ENCODE peak calls at places on chromosomes 6 and 20, in eight cellular contexts. A is esophagus muscularis mucosa; G is adrenal gland; E is fibroblast of lung; F is CD4-positive, alpha-beta memory T cell; K is uterus; B is breast epithelium; W is PC-3. I is an unnamed sample.

GRCh38 chr6:161319231-161319630 is 45.4 kb upstream of the AGPAT4 start:
- DNase-seq in A (no peak), G (no peak), E (no peak), F (no peak), K (no peak), B (no peak), W (no peak), I (no peak)

GRCh38 chr6:31419842-31420241 is 16.4 kb downstream of the MICA start:
- DNase-seq in A (peak; percentile 77), G (no peak), E (no peak), F (no peak), K (no peak), B (no peak), W (peak; percentile 22), I (no peak)

GRCh38 chr6:43883698-43884659 is 114.0 kb downstream of the VEGFA start:
- DNase-seq in A (no peak), G (no peak), E (no peak), F (no peak), K (no peak), B (peak; percentile 36), W (no peak), I (no peak)

GRCh38 chr6:195861-196360 is 96.4 kb upstream of the DUSP22 start:
- DNase-seq in A (no peak), G (peak; percentile 49), E (peak; percentile 23), F (peak; percentile 38), K (peak; percentile 53), B (no peak), W (no peak), I (no peak)

GRCh38 chr6:4008324-4009047 is 70.5 kb downstream of the FAM217A start:
- DNase-seq in A (no peak), G (no peak), E (peak; percentile 83), F (peak; percentile 57), K (no peak), B (no peak), W (peak; percentile 79), I (peak; percentile 53)

GRCh38 chr6:168873266-168873665 is 380.4 kb downstream of the THBS2 start:
- DNase-seq in A (no peak), G (no peak), E (no peak), F (no peak), K (no peak), B (no peak), W (no peak), I (no peak)

GRCh38 chr20:17725094-17725835 is 25.5 kb downstream of the BANF2 start:
- DNase-seq in A (no peak), G (no peak), E (peak; percentile 13), F (no peak), K (no peak), B (no peak), W (no peak), I (no peak)

GRCh38 chr6:75815756-75816155 is 66.7 kb downstream of the MYO6 start:
- DNase-seq in A (no peak), G (no peak), E (no peak), F (no peak), K (no peak), B (no peak), W (no peak), I (no peak)

GRCh38 chr6:34152042-34152524 is 6.2 kb upstream of the GRM4 start:
- DNase-seq in A (no peak), G (no peak), E (no peak), F (no peak), K (no peak), B (no peak), W (no peak), I (no peak)

GRCh38 chr6:170209354-170210025 is 81.4 kb downstream of the DLL1 start:
- DNase-seq in A (peak; percentile 82), G (no peak), E (no peak), F (no peak), K (peak; percentile 7), B (no peak), W (no peak), I (peak; percentile 36)

GRCh38 chr6:52423448-52423847 is 3.3 kb downstream of the EFHC1 start:
- DNase-seq in A (no peak), G (no peak), E (no peak), F (no peak), K (no peak), B (no peak), W (no peak), I (no peak)

GRCh38 chr6:14499804-14500203 is 382.2 kb downstream of the CD83 start:
- DNase-seq in A (no peak), G (no peak), E (peak; percentile 91), F (no peak), K (no peak), B (no peak), W (peak; percentile 79), I (no peak)

GRCh38 chr6:38404900-38405556 is 234.7 kb downstream of the BTBD9 start:
- DNase-seq in A (no peak), G (no peak), E (peak; percentile 39), F (no peak), K (no peak), B (no peak), W (peak; percentile 94), I (no peak)

GRCh38 chr6:13575377-13575775 is 975 bp downstream of the SIRT5 start:
- DNase-seq in A (no peak), G (no peak), E (no peak), F (no peak), K (no peak), B (no peak), W (no peak), I (no peak)

GRCh38 chr6:129605962-129606361 is 104.0 kb downstream of the ARHGAP18 start:
- DNase-seq in A (no peak), G (no peak), E (no peak), F (no peak), K (no peak), B (no peak), W (no peak), I (no peak)

GRCh38 chr6:28673417-28673799 is 147.7 kb downstream of the GPX5 start:
- DNase-seq in A (no peak), G (no peak), E (no peak), F (no peak), K (no peak), B (no peak), W (no peak), I (no peak)

GRCh38 chr6:28675600-28675999 is 149.9 kb downstream of the GPX5 start:
- DNase-seq in A (no peak), G (no peak), E (no peak), F (no peak), K (no peak), B (no peak), W (no peak), I (no peak)

GRCh38 chr6:28673800-28674671 is 148.4 kb downstream of the GPX5 start:
- DNase-seq in A (no peak), G (no peak), E (peak; percentile 59), F (no peak), K (no peak), B (no peak), W (peak; percentile 92), I (no peak)
- H3K4me3 ChIP-seq in A (no peak overlapping the region), G (no peak overlapping the region), E (peak overlapping the region; percentile 57), F (no peak overlapping the region), K (no peak overlapping the region), B (no peak overlapping the region), W (peak overlapping the region; percentile 73), I (no peak overlapping the region)

DNA sequence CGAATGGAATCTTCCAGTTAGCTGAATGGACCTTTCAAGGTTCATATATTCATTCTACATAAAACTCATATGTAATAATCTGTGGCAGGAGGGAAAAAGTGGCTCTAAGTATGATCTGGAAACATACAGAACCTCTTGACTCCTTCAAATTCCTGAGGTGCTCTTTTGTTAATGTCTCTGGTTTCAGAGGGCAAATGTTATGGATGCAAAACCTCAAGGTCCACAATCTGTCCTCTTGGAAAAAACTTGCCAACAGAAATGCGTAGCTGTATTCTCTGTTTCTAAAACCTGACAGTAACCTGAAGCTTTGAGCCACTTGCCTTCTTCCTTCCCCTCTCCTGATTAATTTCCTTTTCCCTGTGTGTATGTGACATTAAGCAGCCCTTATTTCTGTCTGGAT is 80.9 kb upstream of the SUPT3H start:
- DNase-seq in A (no peak), G (no peak), E (no peak), F (no peak), K (no peak), B (no peak), W (no peak), I (no peak)
- H3K4me1 ChIP-seq in A (no peaks in the 10 kb centered on the region), G (no peaks in the 10 kb centered on the region), E (peaks cover 7% of the 10 kb centered on the region), F (peaks cover 30% of the 10 kb centered on the region), K (no peaks in the 10 kb centered on the region), B (no peaks in the 10 kb centered on the region), W (peaks cover 11% of the 10 kb centered on the region), I (peaks cover 9% of the 10 kb centered on the region)

DNA sequence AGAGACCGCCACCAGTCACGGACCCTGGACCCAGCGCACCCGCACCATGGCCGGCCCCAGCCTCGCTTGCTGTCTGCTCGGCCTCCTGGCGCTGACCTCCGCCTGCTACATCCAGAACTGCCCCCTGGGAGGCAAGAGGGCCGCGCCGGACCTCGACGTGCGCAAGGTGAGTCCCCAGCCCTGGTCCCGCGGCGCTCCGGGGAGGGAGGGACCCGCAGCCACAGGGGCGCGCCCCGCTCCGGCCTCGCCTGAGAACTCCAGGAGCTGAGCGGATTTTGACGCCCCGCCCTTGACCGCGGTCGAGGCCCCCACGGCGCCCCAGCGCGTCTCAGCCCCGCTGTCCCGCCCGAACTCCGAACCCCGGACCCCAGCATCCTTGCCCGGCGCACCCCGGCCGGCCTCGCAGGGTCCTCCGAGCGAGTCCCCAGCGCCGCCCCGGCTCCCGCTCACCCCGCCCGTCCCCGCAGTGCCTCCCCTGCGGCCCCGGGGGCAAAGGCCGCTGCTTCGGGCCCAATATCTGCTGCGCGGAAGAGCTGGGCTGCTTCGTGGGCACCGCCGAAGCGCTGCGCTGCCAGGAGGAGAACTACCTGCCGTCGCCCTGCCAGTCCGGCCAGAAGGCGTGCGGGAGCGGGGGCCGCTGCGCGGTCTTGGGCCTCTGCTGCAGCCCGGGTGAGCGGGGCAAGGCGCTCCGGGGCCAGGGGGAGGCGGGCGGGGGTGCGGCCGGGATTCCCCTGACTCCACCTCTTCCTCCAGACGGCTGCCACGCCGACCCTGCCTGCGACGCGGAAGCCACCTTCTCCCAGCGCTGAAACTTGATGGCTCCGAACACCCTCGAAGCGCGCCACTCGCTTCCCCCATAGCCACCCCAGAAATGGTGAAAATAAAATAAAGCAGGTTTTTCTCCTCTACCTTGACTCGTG is at the start of gene OXT:
- DNase-seq in A (no peak), G (no peak), E (peak; percentile 18), F (peak; percentile 65), K (peak; percentile 42), B (no peak), W (no peak), I (peak; percentile 77)
- H3K4me3 ChIP-seq in A (peak within 1 kb of the TSS; percentile 57), G (no peak within 1 kb of the TSS), E (peak within 1 kb of the TSS; percentile 28), F (no peak within 1 kb of the TSS), K (peak within 1 kb of the TSS; percentile 2), B (peak within 1 kb of the TSS; percentile 58), W (no peak within 1 kb of the TSS), I (peak within 1 kb of the TSS; percentile 41)

GRCh38 chr6:141488466-141488865 is 644.3 kb upstream of the GJE1 start:
- DNase-seq in A (no peak), G (no peak), E (no peak), F (no peak), K (no peak), B (no peak), W (no peak), I (no peak)

GRCh38 chr6:141482773-141483172 is 650.0 kb upstream of the GJE1 start:
- DNase-seq in A (no peak), G (no peak), E (no peak), F (no peak), K (no peak), B (no peak), W (no peak), I (no peak)

GRCh38 chr6:141484726-141485125 is 648.0 kb upstream of the GJE1 start:
- DNase-seq in A (no peak), G (no peak), E (no peak), F (peak; percentile 17), K (no peak), B (no peak), W (no peak), I (peak; percentile 48)

GRCh38 chr6:141486942-141487341 is 645.8 kb upstream of the GJE1 start:
- DNase-seq in A (no peak), G (no peak), E (no peak), F (no peak), K (no peak), B (no peak), W (no peak), I (no peak)

GRCh38 chr6:141483561-141484061 is 649.1 kb upstream of the GJE1 start:
- DNase-seq in A (no peak), G (peak; percentile 27), E (peak; percentile 93), F (peak; percentile 79), K (no peak), B (no peak), W (peak; percentile 80), I (peak; percentile 75)
- H3K4me1 ChIP-seq in A (peaks cover 7% of the 10 kb centered on the region), G (peaks cover 23% of the 10 kb centered on the region), E (no peaks in the 10 kb centered on the region), F (peaks cover 30% of the 10 kb centered on the region), K (no peaks in the 10 kb centered on the region), B (no peaks in the 10 kb centered on the region), W (peaks cover 19% of the 10 kb centered on the region), I (peaks cover 25% of the 10 kb centered on the region)